ENCODE peak calls at places on chromosomes 11 and 22, in four cellular contexts. G is PC-3, O is heart right ventricle, R is mesendoderm. J is an unnamed sample.

GRCh38 chr11:46951864-46952263 is 15.3 kb downstream of the CSTPP1 start:
- DNase-seq in G (no peak), R (no peak), O (no peak), J (no peak)

GRCh38 chr22:27494821-27495220 is 306.7 kb downstream of the MN1 start:
- DNase-seq in O (no peak), G (no peak), R (no peak), J (no peak)

GRCh38 chr11:65821107-65821506 is 12.7 kb upstream of the SNX32 start:
- DNase-seq in G (no peak), R (no peak), O (no peak), J (no peak)

GRCh38 chr11:110782616-110783015 is 70.4 kb upstream of the ARHGAP20 start:
- DNase-seq in O (no peak), G (no peak), R (no peak), J (no peak)

GRCh38 chr11:766106-766940 is 11.0 kb downstream of the GATD1 start:
- DNase-seq in G (no peak), R (no peak), O (no peak), J (no peak)

GRCh38 chr22:17970205-17970708 is 54.1 kb downstream of the MICAL3 start:
- DNase-seq in R (no peak), O (no peak), G (no peak), J (no peak)

GRCh38 chr11:130413383-130414106 is 14.9 kb downstream of the ADAMTS8 start:
- DNase-seq in G (peak), R (no peak), O (no peak), J (no peak)

GRCh38 chr22:28369849-28370248 is 309.8 kb downstream of the TTC28 start:
- DNase-seq in G (no peak), O (no peak), R (peak), J (peak)

GRCh38 chr11:108887436-108888238 is 222.8 kb downstream of the DDX10 start:
- DNase-seq in G (peak), R (no peak), O (no peak), J (peak)

GRCh38 chr11:1931791-1932480 is 12.4 kb downstream of the TNNT3 start:
- DNase-seq in R (no peak), O (no peak), G (no peak), J (no peak)

GRCh38 chr22:31337178-31337577 is 9.0 kb downstream of the PATZ1 start:
- DNase-seq in O (no peak), R (no peak), G (peak), J (no peak)

GRCh38 chr11:91248199-91248807 is 976.3 kb upstream of the FAT3 start:
- DNase-seq in G (peak), R (peak), O (no peak), J (peak)

GRCh38 chr11:119470316-119471266 is 47.6 kb upstream of the THY1 start:
- DNase-seq in O (no peak), G (peak), R (no peak), J (no peak)

GRCh38 chr11:58395581-58395980 is 11.1 kb downstream of the OR5B3 start:
- DNase-seq in O (no peak), G (peak), R (no peak), J (no peak)

GRCh38 chr22:31879585-31879984 is 64.8 kb upstream of the YWHAH start:
- DNase-seq in O (no peak), R (no peak), G (no peak), J (no peak)

GRCh38 chr11:2310073-2310785 is 8.4 kb downstream of the TSPAN32 start:
- DNase-seq in G (no peak), O (no peak), R (no peak), J (no peak)

GRCh38 chr11:2714871-2715270 is 15.1 kb upstream of the KCNQ1OT1 start:
- DNase-seq in G (no peak), O (no peak), R (no peak), J (no peak)

GRCh38 chr11:20626279-20626678 is 26.9 kb downstream of the SLC6A5 start:
- DNase-seq in O (no peak), G (no peak), R (no peak), J (no peak)

GRCh38 chr11:66467034-66467659 is 442 bp downstream of the PELI3 start:
- DNase-seq in G (peak), O (peak), R (peak), J (no peak)

GRCh38 chr11:106958506-106959248 is 59.6 kb downstream of the GUCY1A2 start:
- DNase-seq in G (no peak), O (no peak), R (no peak), J (no peak)

GRCh38 chr11:61919113-61919840 is 1.9 kb upstream of the RAB3IL1 start:
- DNase-seq in O (no peak), G (no peak), R (no peak), J (no peak)

GRCh38 chr11:68438658-68439259 is 21.8 kb upstream of the PPP6R3 start:
- DNase-seq in O (no peak), G (no peak), R (no peak), J (no peak)

GRCh38 chr11:68436985-68437926 is 23.3 kb upstream of the PPP6R3 start:
- DNase-seq in G (peak), R (peak), O (peak), J (no peak)

GRCh38 chr11:68437927-68438657 is 22.5 kb upstream of the PPP6R3 start:
- DNase-seq in R (no peak), G (no peak), O (no peak), J (no peak)

GRCh38 chr11:68433541-68433940 is 27.0 kb upstream of the PPP6R3 start:
- DNase-seq in G (no peak), R (no peak), O (no peak), J (no peak)

DNA sequence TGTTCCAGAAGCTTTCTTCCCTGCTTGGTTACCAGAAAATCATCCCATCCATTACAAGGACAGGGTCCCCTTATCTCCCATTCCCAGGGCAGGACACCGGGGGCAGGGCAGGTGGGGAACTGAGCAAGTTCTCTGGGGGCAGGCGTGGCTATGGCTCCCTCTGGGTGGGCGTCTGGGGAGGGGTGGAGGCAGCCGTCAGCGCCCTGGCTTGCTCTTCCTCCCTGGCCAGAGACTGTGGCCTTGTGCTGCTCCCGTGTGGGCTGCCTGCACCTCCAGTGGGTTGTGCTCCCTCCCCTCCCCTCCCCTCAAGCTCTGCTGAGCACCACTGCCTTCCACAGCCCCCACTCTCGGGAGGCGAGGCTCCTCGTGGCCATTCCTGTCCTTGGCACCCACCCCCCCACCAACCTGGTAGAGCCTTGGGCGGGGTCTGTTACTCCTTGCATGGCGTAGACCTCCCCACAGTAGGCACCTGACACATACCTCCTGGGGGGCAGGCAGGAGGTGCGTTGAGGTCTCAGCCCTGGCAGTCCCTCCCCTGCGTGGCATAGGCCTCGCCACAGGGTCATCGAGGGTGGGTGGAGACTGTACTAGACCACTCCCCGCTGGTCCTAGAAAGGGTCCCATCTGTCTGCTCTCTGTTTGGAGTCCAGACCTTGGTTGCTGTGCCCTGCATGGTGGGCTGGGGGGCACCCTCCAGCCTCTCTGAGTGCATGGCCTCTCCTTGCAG is 24.2 kb upstream of the PPP6R3 start:
- DNase-seq in O (no peak), R (no peak), G (no peak), J (no peak)
- H3K27ac ChIP-seq in O (peak), R (no peak), G (no peak), J (no peak)

GRCh38 chr11:74696932-74697687 is 34.1 kb downstream of the CHRDL2 start:
- DNase-seq in R (peak), O (peak), G (no peak), J (no peak)
- H3K27ac ChIP-seq in R (no peak), O (peak), G (no peak), J (no peak)

GRCh38 chr11:134904103-134904502 is 492.1 kb upstream of the B3GAT1 start:
- DNase-seq in O (no peak), R (no peak), G (no peak), J (no peak)
- H3K27ac ChIP-seq in O (no peak), R (no peak), G (no peak), J (no peak)

DNA sequence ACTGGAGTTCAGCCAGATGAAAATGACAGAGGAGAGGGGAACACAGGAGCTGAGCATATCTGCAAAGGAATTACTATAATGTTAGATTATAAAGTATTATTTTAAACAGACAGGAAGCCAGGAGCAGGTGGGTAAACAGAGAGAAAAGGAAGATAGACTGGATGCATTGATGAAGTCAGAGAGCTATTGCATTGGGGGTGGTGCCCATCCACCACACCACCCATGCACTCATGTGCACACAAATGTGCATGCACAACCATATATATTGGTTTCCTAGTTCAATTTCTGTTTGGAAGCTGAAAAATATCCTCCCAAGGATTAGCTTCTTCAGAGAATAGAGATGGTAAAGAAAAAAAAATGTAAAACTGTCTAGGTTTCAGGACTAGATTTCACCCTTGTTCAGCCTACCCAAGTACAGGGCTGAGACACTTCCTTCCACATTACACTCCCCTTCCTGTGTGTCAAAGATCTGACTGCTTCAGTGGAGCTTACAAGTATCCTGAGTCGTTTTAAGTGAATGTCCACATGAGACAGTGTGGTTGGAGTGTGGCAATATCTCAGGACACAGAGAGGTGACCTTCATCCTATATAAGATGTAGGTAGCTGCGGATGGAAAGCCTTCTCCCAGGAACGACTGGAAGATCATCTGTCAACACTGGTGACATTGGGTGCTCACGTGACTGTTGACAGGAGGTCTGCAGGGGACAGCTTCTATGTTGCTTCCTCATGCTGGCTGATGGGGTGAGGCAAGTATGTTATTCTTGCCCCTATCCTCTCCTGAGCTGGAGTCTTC is 12.2 kb upstream of the SMPD1 start:
- DNase-seq in O (no peak), G (no peak), R (no peak), J (no peak)
- H3K27ac ChIP-seq in O (peak), G (no peak), R (no peak), J (no peak)

GRCh38 chr22:49480896-49481650 is 346.6 kb downstream of the BRD1 start:
- DNase-seq in G (no peak), R (no peak), O (no peak), J (no peak)
- H3K27ac ChIP-seq in G (no peak), R (no peak), O (no peak), J (no peak)

DNA sequence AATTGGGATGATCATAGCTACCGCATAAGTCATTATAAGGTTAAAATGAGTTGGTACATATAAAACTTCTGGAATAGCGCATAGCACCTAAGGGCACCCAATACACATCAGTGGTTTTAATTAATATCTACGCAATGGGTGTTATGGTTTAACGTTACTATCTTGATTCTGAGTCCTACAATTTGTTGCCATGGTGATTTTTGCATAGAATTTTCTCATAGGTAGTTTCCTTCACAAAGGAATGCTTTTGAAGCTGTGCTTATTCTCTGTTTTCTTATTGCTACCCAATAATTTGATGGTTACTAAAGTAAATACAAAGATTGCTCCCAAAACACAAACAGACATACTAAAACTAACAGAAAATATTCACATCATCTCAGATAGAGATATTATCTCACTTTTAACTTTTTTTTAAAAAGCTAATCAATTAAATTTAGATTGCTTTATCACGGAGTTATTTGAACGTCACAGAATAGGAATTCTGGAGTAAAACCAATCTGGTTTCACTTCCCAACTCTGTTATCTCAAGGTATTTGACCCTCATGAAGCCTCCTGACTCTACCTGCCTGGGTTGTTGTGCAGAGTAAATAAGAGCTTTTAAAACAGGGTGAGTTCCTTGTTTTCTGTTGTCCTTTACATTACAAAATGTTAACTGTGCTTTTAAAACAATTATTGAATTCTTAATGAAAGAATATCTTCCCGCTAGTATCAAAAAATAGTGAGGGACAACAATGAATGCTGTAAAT is 635.5 kb upstream of the CCDC90B start:
- DNase-seq in O (no peak), G (no peak), R (peak), J (no peak)
- H3K27ac ChIP-seq in O (no peak), G (no peak), R (no peak), J (no peak)

DNA sequence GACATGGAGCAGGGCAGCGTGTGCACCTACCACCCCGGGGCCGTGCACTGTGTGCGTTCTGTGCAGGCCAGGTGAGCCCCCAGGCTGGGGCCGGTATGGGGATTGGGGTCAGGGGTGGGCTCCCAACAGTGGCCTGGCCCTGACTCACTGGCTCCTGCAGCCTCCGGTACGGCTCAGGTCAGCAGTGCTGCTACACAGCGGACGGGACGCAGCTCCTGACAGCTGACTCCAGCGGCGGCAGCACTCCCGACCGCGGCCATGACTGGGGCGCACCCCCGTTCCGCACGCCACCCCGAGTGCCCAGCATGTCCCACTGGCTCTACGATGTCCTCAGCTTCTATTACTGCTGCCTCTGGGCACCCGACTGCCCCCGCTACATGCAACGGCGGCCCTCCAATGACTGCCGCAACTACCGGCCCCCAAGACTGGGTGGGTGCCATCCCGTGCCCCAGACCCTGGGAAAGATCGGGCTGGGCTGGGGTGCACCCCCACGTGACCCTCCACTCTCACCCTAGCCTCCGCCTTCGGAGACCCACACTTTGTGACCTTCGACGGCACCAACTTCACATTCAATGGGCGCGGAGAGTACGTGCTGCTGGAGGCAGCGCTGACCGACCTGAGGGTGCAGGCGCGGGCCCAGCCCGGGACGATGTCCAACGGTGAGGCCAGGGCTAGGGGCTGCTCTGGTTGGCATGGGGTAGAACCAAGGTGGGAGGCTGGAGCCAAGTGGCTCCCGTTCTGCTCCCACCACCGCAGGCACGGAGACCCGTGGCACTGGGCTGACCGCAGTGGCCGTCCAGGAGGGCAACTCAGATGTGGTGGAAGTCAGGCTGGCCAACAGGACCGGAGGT is 4.4 kb downstream of the SUSD2 start:
- DNase-seq in G (no peak), O (no peak), R (no peak), J (no peak)
- H3K27ac ChIP-seq in G (no peak), O (no peak), R (no peak), J (no peak)

GRCh38 chr11:69035959-69036340 is 12.8 kb upstream of the TPCN2 start:
- DNase-seq in R (no peak), G (no peak), O (peak), J (no peak)
- H3K27ac ChIP-seq in R (no peak), G (no peak), O (peak), J (no peak)

GRCh38 chr11:120548682-120549209 is 37.2 kb downstream of the GRIK4 start:
- DNase-seq in R (no peak), G (no peak), O (no peak), J (no peak)

GRCh38 chr11:120550007-120550406 is 38.5 kb downstream of the GRIK4 start:
- DNase-seq in G (no peak), R (no peak), O (no peak), J (no peak)

GRCh38 chr11:120549346-120549745 is 37.8 kb downstream of the GRIK4 start:
- DNase-seq in O (no peak), R (no peak), G (no peak), J (no peak)

GRCh38 chr11:120547871-120548681 is 36.5 kb downstream of the GRIK4 start:
- DNase-seq in G (peak), R (peak), O (peak), J (no peak)

DNA sequence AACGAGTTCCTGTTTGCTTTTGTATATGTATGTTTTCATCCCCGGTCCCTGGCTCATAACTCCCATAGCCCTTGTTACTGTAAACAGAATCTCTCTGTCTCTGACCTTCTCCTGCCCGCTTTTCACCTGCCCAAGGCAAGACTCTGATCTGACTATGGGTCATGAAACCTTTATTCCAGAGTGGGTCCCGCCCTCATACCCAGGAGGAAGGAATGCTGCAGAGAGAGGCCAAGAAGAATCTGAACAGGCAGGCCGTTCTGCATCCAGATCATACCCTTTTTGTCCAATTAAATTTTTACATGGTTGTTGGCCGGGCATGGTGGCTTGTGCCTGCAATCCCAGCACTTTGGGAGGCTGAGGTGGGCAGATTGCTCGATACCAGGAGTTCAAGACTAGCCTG is 39.6 kb downstream of the GRIK4 start:
- DNase-seq in O (no peak), G (no peak), R (no peak), J (no peak)
- H3K27ac ChIP-seq in O (no peak), G (no peak), R (no peak), J (no peak)